ENCODE peak calls at places on chromosomes 12 and 14, in five cellular contexts. G, T, W, Z and D are unnamed samples. For H3K27me3, the result is how much of the 10 kb centered on the place peaks cover.

GRCh38 chr12:73445658-73446324 is 1091.8 kb upstream of the ATXN7L3B start:
- DNase-seq in G (no peak), T (no peak), W (no peak), Z (no peak), D (no peak)

GRCh38 chr12:1692895-1693294 is 2.0 kb downstream of the ADIPOR2 start:
- DNase-seq in G (no peak), T (no peak), W (no peak), Z (no peak), D (no peak)

GRCh38 chr14:34075095-34075744 is 124.3 kb upstream of the EGLN3 start:
- DNase-seq in G (no peak), T (no peak), W (no peak), Z (no peak), D (no peak)

GRCh38 chr12:72790273-72790672 is 518.1 kb downstream of the TRHDE start:
- DNase-seq in G (peak), T (peak), W (no peak), Z (no peak), D (no peak)

GRCh38 chr12:104285740-104286537 is 17.6 kb upstream of the EID3 start:
- DNase-seq in G (peak), T (no peak), W (no peak), Z (no peak), D (peak)

GRCh38 chr12:127044841-127045240 is 1222.1 kb upstream of the TMEM132C start:
- DNase-seq in G (no peak), T (no peak), W (no peak), Z (no peak), D (no peak)

GRCh38 chr12:24285413-24285812 is 335.9 kb upstream of the SOX5 start:
- DNase-seq in G (no peak), T (no peak), W (no peak), Z (no peak), D (no peak)

GRCh38 chr12:53659011-53659551 is 16.8 kb downstream of the ATP5MC2 start:
- DNase-seq in G (peak), T (peak), W (no peak), Z (no peak), D (peak)

GRCh38 chr12:15633201-15633600 is 156.0 kb downstream of the EPS8 start:
- DNase-seq in G (no peak), T (peak), W (no peak), Z (no peak), D (no peak)

GRCh38 chr14:71220462-71220861 is 313.2 kb downstream of the PCNX1 start:
- DNase-seq in G (no peak), T (no peak), W (no peak), Z (no peak), D (no peak)

GRCh38 chr14:20986811-20987210 is 3.0 kb upstream of the METTL17 start:
- DNase-seq in G (peak), T (peak), W (no peak), Z (no peak), D (no peak)

GRCh38 chr12:113909776-113910420 is 56.2 kb downstream of the RBM19 start:
- DNase-seq in G (no peak), T (no peak), W (no peak), Z (no peak), D (no peak)

GRCh38 chr12:93904124-93904523 is 226.9 kb downstream of the CRADD start:
- DNase-seq in G (no peak), T (no peak), W (no peak), Z (no peak), D (no peak)

GRCh38 chr12:68538722-68539614 is 71.7 kb upstream of the RAP1B start:
- DNase-seq in G (no peak), T (peak), W (peak), Z (peak), D (peak)

GRCh38 chr12:77124767-77125166 is 59.4 kb upstream of the E2F7 start:
- DNase-seq in G (no peak), T (peak), W (no peak), Z (no peak), D (no peak)

GRCh38 chr14:71754422-71755095 is 177.7 kb upstream of the RGS6 start:
- DNase-seq in G (no peak), T (no peak), W (no peak), Z (no peak), D (no peak)

GRCh38 chr12:58917699-58918334 is 2.5 kb downstream of the LRIG3 start:
- DNase-seq in G (peak), T (peak), W (no peak), Z (no peak), D (no peak)

GRCh38 chr12:58918475-58918874 is 1.8 kb downstream of the LRIG3 start:
- DNase-seq in G (peak), T (peak), W (no peak), Z (no peak), D (no peak)

GRCh38 chr12:58920102-58920955 is at the start of gene LRIG3:
- DNase-seq in G (peak), T (peak), W (peak), Z (no peak), D (peak)

GRCh38 chr12:58920956-58921861 is 905 bp upstream of the LRIG3 start:
- DNase-seq in G (no peak), T (peak), W (no peak), Z (no peak), D (no peak)

DNA sequence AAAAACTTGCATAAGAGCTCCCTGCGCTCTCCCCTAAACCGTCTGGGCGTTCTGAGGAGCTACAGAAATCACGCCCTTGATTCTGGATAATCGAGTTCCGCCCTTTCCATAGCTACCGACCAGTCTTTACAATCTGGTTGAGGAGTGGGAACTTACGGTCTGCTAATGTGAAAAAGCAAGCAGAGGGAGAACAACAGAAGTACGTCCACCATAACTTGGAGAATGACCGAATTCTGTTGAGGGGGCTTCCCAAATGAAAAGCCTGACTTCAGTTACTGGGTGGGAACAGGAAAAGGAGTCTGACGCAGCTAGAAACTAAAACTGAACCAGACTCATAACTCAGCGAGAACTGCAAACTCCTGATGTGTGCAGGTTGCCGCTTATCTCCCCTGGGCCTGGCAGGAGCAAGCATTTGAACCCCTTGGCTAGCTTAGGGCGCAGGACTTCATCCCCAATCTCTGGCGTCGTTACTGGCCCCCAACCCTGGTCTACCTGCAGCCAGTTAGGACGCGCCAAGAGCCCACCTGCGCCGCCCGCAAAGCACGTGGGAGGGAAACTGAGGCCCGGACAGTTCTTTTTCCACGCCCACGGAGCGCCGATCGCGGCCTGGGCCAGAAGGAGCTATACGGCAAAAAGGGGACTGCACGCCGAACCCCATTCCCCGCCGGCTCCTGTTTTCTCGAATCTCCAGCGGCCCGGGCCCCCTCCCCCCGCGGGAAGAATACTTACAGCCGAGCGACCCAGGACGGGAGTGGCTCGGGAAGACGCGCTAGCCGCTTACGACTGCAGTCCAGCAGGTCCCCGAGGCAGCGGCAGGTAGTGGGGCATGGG is 818 bp downstream of the LRIG3 start:
- DNase-seq in G (peak), T (peak), W (no peak), Z (no peak), D (peak)
- H3K4me3 ChIP-seq in G (peak), T (peak), W (peak), Z (no peak), D (peak)

GRCh38 chr14:74417201-74417600 is 8.8 kb downstream of the SYNDIG1L start:
- DNase-seq in G (no peak), T (no peak), W (no peak), Z (no peak), D (no peak)
- H3K27me3 ChIP-seq in G (half or more), T (half or more), W (under half), Z (under half), D (under half)

DNA sequence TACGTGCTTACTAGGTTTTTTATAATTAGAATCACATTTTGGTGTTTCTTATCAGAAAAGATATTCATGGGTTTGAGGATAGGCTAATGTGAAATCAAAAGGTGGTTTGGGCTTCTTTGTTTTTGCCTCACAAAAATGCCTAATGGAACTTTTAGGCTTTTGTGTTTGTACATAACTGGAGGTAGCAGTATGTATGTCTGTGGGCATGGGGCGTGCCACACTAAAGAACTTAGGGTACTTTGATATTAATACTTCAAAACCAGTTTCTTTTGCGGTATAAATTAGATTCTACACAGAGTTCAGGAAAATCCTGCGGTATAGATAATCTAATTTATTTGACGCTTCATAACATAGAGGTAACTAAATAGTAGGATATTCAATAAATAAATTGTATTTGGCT is 1.9 kb downstream of the ETV6 start:
- DNase-seq in G (no peak), T (no peak), W (no peak), Z (no peak), D (no peak)
- H3K4me3 ChIP-seq in G (peak), T (peak), W (peak), Z (peak), D (no peak)

GRCh38 chr12:128606538-128606937 is 217.2 kb downstream of the SLC15A4 start:
- DNase-seq in G (no peak), T (no peak), W (no peak), Z (no peak), D (no peak)
- H3K27me3 ChIP-seq in G (under half), T (under half), W (under half), Z (under half), D (under half)

DNA sequence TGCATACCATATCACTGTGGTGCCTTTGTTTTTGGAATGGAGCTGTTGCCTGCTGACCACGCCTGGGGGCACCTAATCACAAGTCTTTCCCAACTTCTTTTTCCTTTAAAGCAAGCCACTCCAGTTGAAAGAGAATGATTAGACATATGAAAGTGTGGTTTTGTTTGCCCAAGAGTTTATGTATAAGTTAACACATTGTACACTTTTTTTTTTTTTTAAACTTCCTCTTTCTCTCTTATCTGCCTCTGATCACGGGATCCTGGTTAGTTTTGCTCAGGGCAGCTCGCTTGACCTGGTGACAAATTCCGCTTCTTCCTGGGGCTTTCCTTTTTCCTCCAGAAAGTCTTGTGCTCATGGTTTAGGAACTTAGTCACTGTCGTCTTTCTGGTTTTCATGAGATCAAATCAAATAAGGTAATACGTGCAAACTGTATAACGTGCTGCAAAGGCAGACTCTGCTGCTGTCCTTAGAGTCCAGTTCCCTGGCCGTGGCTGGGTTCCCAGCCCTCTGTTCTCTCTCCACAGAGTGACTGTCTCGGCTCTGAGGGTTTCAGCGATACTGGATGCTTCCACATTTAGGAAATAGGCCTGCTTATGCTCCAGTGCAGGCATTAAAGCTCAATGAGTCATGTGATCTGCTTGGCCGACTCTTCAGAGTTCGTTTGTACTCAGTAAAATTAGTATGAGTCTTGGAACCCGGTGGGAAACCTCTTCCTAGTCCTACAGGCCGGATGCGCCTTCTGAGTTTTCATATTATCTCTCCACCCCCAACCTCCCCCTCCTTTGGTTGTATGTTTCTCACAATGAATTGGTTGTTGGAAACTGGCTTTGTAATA is 15.2 kb downstream of the RASSF3 start:
- DNase-seq in G (peak), T (peak), W (peak), Z (no peak), D (peak)
- H3K4me3 ChIP-seq in G (peak), T (peak), W (peak), Z (peak), D (no peak)

GRCh38 chr12:45423931-45424330 is 208.0 kb downstream of the ANO6 start:
- DNase-seq in G (no peak), T (no peak), W (no peak), Z (no peak), D (no peak)
- H3K27me3 ChIP-seq in G (under half), T (under half), W (under half), Z (under half), D (under half)

DNA sequence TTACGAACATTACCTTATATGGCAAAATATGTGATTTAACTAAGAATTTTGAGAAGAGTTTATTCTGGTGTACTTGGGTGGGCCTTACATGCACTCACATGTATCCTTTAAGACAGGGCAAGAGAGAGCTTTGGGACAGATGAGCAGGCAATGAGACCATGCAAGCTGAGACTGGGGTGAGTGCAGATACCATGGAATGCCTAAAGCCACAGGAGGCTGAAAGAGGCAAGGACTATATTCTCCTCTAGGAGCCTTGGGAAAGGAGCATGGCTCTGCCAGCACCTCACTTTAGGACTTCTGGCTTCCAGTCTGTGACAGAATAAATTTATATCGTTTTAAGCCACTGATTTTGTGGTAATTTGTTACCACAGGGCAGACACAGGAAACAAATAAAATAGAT is 217.1 kb downstream of the PPFIA2 start:
- DNase-seq in G (no peak), T (no peak), W (no peak), Z (no peak), D (no peak)
- H3K4me3 ChIP-seq in G (no peak), T (no peak), W (no peak), Z (no peak), D (no peak)

GRCh38 chr14:56807586-56808168 is 2.6 kb downstream of the OTX2 start:
- DNase-seq in G (no peak), T (no peak), W (no peak), Z (no peak), D (no peak)
- H3K27me3 ChIP-seq in G (half or more), T (half or more), W (half or more), Z (half or more), D (under half)

DNA sequence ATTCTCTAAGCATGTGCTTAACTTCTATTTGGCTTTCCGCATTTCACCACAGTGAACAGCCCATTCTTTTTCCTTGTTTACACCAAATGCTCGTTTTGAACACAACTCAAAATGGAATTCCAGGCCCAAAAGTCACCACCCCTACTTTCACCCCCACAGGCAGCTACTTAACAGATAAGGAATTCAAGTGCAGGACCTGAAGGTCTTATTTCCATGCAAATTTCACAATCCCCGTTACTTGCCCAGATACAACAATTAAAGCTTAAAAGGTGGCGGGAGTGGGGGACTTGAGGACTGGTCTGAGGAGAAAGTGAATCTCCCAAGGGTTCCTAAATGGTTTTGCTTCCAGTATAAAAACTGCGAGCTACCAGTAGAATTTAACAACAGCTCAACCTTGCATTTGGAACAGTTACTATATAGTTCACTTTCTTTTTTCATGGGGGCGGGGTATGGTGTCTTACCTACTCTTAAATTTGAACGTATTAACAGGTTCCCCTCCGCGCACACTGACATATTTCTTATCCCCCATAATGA is 3.7 kb downstream of the USP44 start:
- DNase-seq in G (no peak), T (peak), W (no peak), Z (no peak), D (peak)
- H3K4me3 ChIP-seq in G (no peak), T (peak), W (peak), Z (peak), D (peak)